ENCODE peak calls at places on chromosomes 11 and 22, in eight cellular contexts. One of them, this sample, is unnamed.
A peak's percentile ranks its signal among the peaks of the same experiment; 100 is the strongest.

GRCh38 chr22:20316844-20317401 is 2.9 kb downstream of the DGCR6L start:
- DNase-seq in mammary epithelial cell: no peak
- DNase-seq in body of pancreas: no peak
- DNase-seq in H1: no peak
- DNase-seq in endodermal cell: peak; percentile 33
- DNase-seq in CD8-positive, alpha-beta T cell: no peak
- DNase-seq in kidney: peak; percentile 42
- DNase-seq in breast epithelium: no peak
- DNase-seq in this sample: no peak

GRCh38 chr11:126304457-126305072 is 705 bp downstream of the DCPS start:
- DNase-seq in mammary epithelial cell: no peak
- DNase-seq in body of pancreas: no peak
- DNase-seq in H1: no peak
- DNase-seq in endodermal cell: no peak
- DNase-seq in CD8-positive, alpha-beta T cell: no peak
- DNase-seq in kidney: no peak
- DNase-seq in breast epithelium: no peak
- DNase-seq in this sample: no peak

GRCh38 chr22:30858976-30859713 is 109.4 kb downstream of the MORC2 start:
- DNase-seq in mammary epithelial cell: no peak
- DNase-seq in body of pancreas: no peak
- DNase-seq in H1: no peak
- DNase-seq in endodermal cell: no peak
- DNase-seq in CD8-positive, alpha-beta T cell: no peak
- DNase-seq in kidney: no peak
- DNase-seq in breast epithelium: no peak
- DNase-seq in this sample: no peak

GRCh38 chr22:44689173-44689572 is 12.8 kb upstream of the PRR5 start:
- DNase-seq in mammary epithelial cell: no peak
- DNase-seq in body of pancreas: no peak
- DNase-seq in H1: no peak
- DNase-seq in endodermal cell: no peak
- DNase-seq in CD8-positive, alpha-beta T cell: no peak
- DNase-seq in kidney: no peak
- DNase-seq in breast epithelium: no peak
- DNase-seq in this sample: no peak

GRCh38 chr11:45665933-45666647 is 668 bp upstream of the CHST1 start:
- DNase-seq in mammary epithelial cell: no peak
- DNase-seq in body of pancreas: no peak
- DNase-seq in H1: no peak
- DNase-seq in endodermal cell: no peak
- DNase-seq in CD8-positive, alpha-beta T cell: no peak
- DNase-seq in kidney: peak; percentile 62
- DNase-seq in breast epithelium: no peak
- DNase-seq in this sample: no peak

GRCh38 chr22:39290724-39291161 is 28.7 kb downstream of the RPL3 start:
- DNase-seq in mammary epithelial cell: peak; percentile 94
- DNase-seq in body of pancreas: peak; percentile 94
- DNase-seq in H1: no peak
- DNase-seq in endodermal cell: peak; percentile 84
- DNase-seq in CD8-positive, alpha-beta T cell: no peak
- DNase-seq in kidney: peak; percentile 94
- DNase-seq in breast epithelium: peak; percentile 84
- DNase-seq in this sample: no peak

GRCh38 chr22:33577862-33578411 is 342.3 kb downstream of the LARGE1 start:
- DNase-seq in mammary epithelial cell: no peak
- DNase-seq in body of pancreas: peak; percentile 62
- DNase-seq in H1: no peak
- DNase-seq in endodermal cell: no peak
- DNase-seq in CD8-positive, alpha-beta T cell: no peak
- DNase-seq in kidney: no peak
- DNase-seq in breast epithelium: no peak
- DNase-seq in this sample: no peak

GRCh38 chr11:104583857-104584256 is 314.4 kb downstream of the CASP12 start:
- DNase-seq in mammary epithelial cell: no peak
- DNase-seq in body of pancreas: no peak
- DNase-seq in H1: no peak
- DNase-seq in endodermal cell: no peak
- DNase-seq in CD8-positive, alpha-beta T cell: no peak
- DNase-seq in kidney: no peak
- DNase-seq in breast epithelium: no peak
- DNase-seq in this sample: no peak

GRCh38 chr11:34443136-34443535 is 4.4 kb downstream of the CAT start:
- DNase-seq in mammary epithelial cell: no peak
- DNase-seq in body of pancreas: no peak
- DNase-seq in H1: no peak
- DNase-seq in endodermal cell: no peak
- DNase-seq in CD8-positive, alpha-beta T cell: no peak
- DNase-seq in kidney: no peak
- DNase-seq in breast epithelium: no peak
- DNase-seq in this sample: no peak

GRCh38 chr11:96207459-96208449 is 135.2 kb downstream of the MAML2 start:
- DNase-seq in mammary epithelial cell: peak; percentile 89
- DNase-seq in body of pancreas: no peak
- DNase-seq in H1: no peak
- DNase-seq in endodermal cell: no peak
- DNase-seq in CD8-positive, alpha-beta T cell: no peak
- DNase-seq in kidney: no peak
- DNase-seq in breast epithelium: no peak
- DNase-seq in this sample: no peak

GRCh38 chr22:39543095-39543494 is 10.5 kb upstream of the RPS19BP1 start:
- DNase-seq in mammary epithelial cell: no peak
- DNase-seq in body of pancreas: no peak
- DNase-seq in H1: no peak
- DNase-seq in endodermal cell: peak; percentile 87
- DNase-seq in CD8-positive, alpha-beta T cell: no peak
- DNase-seq in kidney: no peak
- DNase-seq in breast epithelium: no peak
- DNase-seq in this sample: no peak

GRCh38 chr11:129644326-129644725 is 171.3 kb upstream of the TMEM45B start:
- DNase-seq in mammary epithelial cell: peak; percentile 30
- DNase-seq in body of pancreas: no peak
- DNase-seq in H1: no peak
- DNase-seq in endodermal cell: no peak
- DNase-seq in CD8-positive, alpha-beta T cell: no peak
- DNase-seq in kidney: no peak
- DNase-seq in breast epithelium: no peak
- DNase-seq in this sample: no peak

GRCh38 chr22:30305906-30306628 is 16.8 kb upstream of the CASTOR1 start:
- DNase-seq in mammary epithelial cell: peak; percentile 60
- DNase-seq in body of pancreas: no peak
- DNase-seq in H1: no peak
- DNase-seq in endodermal cell: no peak
- DNase-seq in CD8-positive, alpha-beta T cell: no peak
- DNase-seq in kidney: no peak
- DNase-seq in breast epithelium: no peak
- DNase-seq in this sample: no peak

GRCh38 chr11:74681686-74682651 is 49.3 kb downstream of the CHRDL2 start:
- DNase-seq in mammary epithelial cell: no peak
- DNase-seq in body of pancreas: peak; percentile 81
- DNase-seq in H1: no peak
- DNase-seq in endodermal cell: peak; percentile 37
- DNase-seq in CD8-positive, alpha-beta T cell: no peak
- DNase-seq in kidney: peak; percentile 57
- DNase-seq in breast epithelium: peak; percentile 77
- DNase-seq in this sample: no peak

GRCh38 chr22:39013923-39014722 is at the start of gene APOBEC3C:
- DNase-seq in mammary epithelial cell: peak; percentile 86
- DNase-seq in body of pancreas: peak; percentile 84
- DNase-seq in H1: no peak
- DNase-seq in endodermal cell: peak; percentile 90
- DNase-seq in CD8-positive, alpha-beta T cell: peak; percentile 63
- DNase-seq in kidney: peak; percentile 91
- DNase-seq in breast epithelium: peak; percentile 74
- DNase-seq in this sample: peak; percentile 51

GRCh38 chr11:66747480-66747879 is 18.5 kb upstream of the SPTBN2 start:
- DNase-seq in mammary epithelial cell: no peak
- DNase-seq in body of pancreas: no peak
- DNase-seq in H1: no peak
- DNase-seq in endodermal cell: no peak
- DNase-seq in CD8-positive, alpha-beta T cell: no peak
- DNase-seq in kidney: no peak
- DNase-seq in breast epithelium: no peak
- DNase-seq in this sample: no peak

GRCh38 chr11:2518983-2519340 is 74.2 kb downstream of the KCNQ1 start:
- DNase-seq in mammary epithelial cell: no peak
- DNase-seq in body of pancreas: no peak
- DNase-seq in H1: no peak
- DNase-seq in endodermal cell: peak; percentile 29
- DNase-seq in CD8-positive, alpha-beta T cell: no peak
- DNase-seq in kidney: peak; percentile 59
- DNase-seq in breast epithelium: peak; percentile 9
- DNase-seq in this sample: no peak

GRCh38 chr11:30423886-30424285 is 101.0 kb downstream of the ARL14EP start:
- DNase-seq in mammary epithelial cell: no peak
- DNase-seq in body of pancreas: no peak
- DNase-seq in H1: no peak
- DNase-seq in endodermal cell: no peak
- DNase-seq in CD8-positive, alpha-beta T cell: no peak
- DNase-seq in kidney: peak; percentile 78
- DNase-seq in breast epithelium: no peak
- DNase-seq in this sample: no peak

GRCh38 chr22:19962246-19962908 is 20.8 kb upstream of the TXNRD2 start:
- DNase-seq in mammary epithelial cell: peak; percentile 81
- DNase-seq in body of pancreas: peak; percentile 92
- DNase-seq in H1: peak; percentile 87
- DNase-seq in endodermal cell: peak; percentile 97
- DNase-seq in CD8-positive, alpha-beta T cell: no peak
- DNase-seq in kidney: peak; percentile 95
- DNase-seq in breast epithelium: peak; percentile 82
- DNase-seq in this sample: peak; percentile 56

GRCh38 chr22:22208657-22209056 is 35.9 kb upstream of the VPREB1 start:
- DNase-seq in mammary epithelial cell: no peak
- DNase-seq in body of pancreas: no peak
- DNase-seq in H1: no peak
- DNase-seq in endodermal cell: no peak
- DNase-seq in CD8-positive, alpha-beta T cell: no peak
- DNase-seq in kidney: no peak
- DNase-seq in breast epithelium: no peak
- DNase-seq in this sample: no peak

GRCh38 chr11:86141645-86142569 is 73.0 kb upstream of the PICALM start:
- DNase-seq in mammary epithelial cell: no peak
- DNase-seq in body of pancreas: no peak
- DNase-seq in H1: no peak
- DNase-seq in endodermal cell: no peak
- DNase-seq in CD8-positive, alpha-beta T cell: no peak
- DNase-seq in kidney: no peak
- DNase-seq in breast epithelium: no peak
- DNase-seq in this sample: no peak

GRCh38 chr11:115505165-115505564 is 950 bp upstream of the CADM1 start:
- DNase-seq in mammary epithelial cell: no peak
- DNase-seq in body of pancreas: no peak
- DNase-seq in H1: no peak
- DNase-seq in endodermal cell: no peak
- DNase-seq in CD8-positive, alpha-beta T cell: no peak
- DNase-seq in kidney: peak; percentile 66
- DNase-seq in breast epithelium: no peak
- DNase-seq in this sample: no peak

GRCh38 chr22:18023509-18024275 is 669 bp downstream of the MICAL3 start:
- DNase-seq in mammary epithelial cell: peak; percentile 86
- DNase-seq in body of pancreas: peak; percentile 82
- DNase-seq in H1: peak; percentile 53
- DNase-seq in endodermal cell: peak; percentile 89
- DNase-seq in CD8-positive, alpha-beta T cell: no peak
- DNase-seq in kidney: peak; percentile 91
- DNase-seq in breast epithelium: peak; percentile 69
- DNase-seq in this sample: peak; percentile 46

GRCh38 chr22:49788492-49788891 is 39.2 kb downstream of the BRD1 start:
- DNase-seq in mammary epithelial cell: no peak
- DNase-seq in body of pancreas: peak; percentile 51
- DNase-seq in H1: no peak
- DNase-seq in endodermal cell: no peak
- DNase-seq in CD8-positive, alpha-beta T cell: no peak
- DNase-seq in kidney: peak; percentile 93
- DNase-seq in breast epithelium: peak; percentile 28
- DNase-seq in this sample: no peak

GRCh38 chr11:96486890-96487633 is 97.2 kb downstream of the JRKL start:
- DNase-seq in mammary epithelial cell: peak; percentile 18
- DNase-seq in body of pancreas: peak; percentile 64
- DNase-seq in H1: no peak
- DNase-seq in endodermal cell: peak; percentile 72
- DNase-seq in CD8-positive, alpha-beta T cell: no peak
- DNase-seq in kidney: no peak
- DNase-seq in breast epithelium: no peak
- DNase-seq in this sample: no peak

DNA sequence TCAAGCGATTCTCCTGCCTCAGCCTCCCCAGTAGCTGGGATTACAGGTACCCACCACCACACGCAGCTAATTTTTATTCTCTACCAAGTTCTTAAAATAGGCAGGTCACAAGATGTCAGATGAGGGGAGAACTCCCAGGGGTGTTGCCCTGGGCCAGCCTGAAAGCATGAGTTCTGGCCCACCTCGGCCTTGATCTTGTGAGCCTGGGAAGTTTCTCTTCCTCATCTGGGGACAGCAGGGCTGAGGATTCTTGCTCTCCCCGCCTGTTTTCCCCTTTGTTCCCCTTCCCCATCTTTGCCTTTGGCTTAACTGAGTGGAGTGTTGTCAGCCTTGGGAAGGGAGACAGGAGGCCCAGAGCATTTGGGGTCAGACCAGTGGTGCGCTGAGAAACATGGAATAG is 3.5 kb downstream of the PDXP start:
- DNase-seq in mammary epithelial cell: no peak
- DNase-seq in body of pancreas: no peak
- DNase-seq in H1: no peak
- DNase-seq in endodermal cell: no peak
- DNase-seq in CD8-positive, alpha-beta T cell: no peak
- DNase-seq in kidney: no peak
- DNase-seq in breast epithelium: no peak
- DNase-seq in this sample: no peak
- H3K4me1 ChIP-seq in mammary epithelial cell: peaks cover 21% of the 10 kb centered on the region
- H3K4me1 ChIP-seq in body of pancreas: peaks cover 31% of the 10 kb centered on the region
- H3K4me1 ChIP-seq in H1: peaks cover 21% of the 10 kb centered on the region
- H3K4me1 ChIP-seq in endodermal cell: peaks cover 6% of the 10 kb centered on the region
- H3K4me1 ChIP-seq in CD8-positive, alpha-beta T cell: peaks cover 33% of the 10 kb centered on the region
- H3K4me1 ChIP-seq in kidney: peaks cover 9% of the 10 kb centered on the region
- H3K4me1 ChIP-seq in breast epithelium: peaks cover 17% of the 10 kb centered on the region
- H3K4me1 ChIP-seq in this sample: peaks cover 23% of the 10 kb centered on the region

GRCh38 chr11:10752486-10752885 is 1.4 kb downstream of the CTR9 start:
- DNase-seq in mammary epithelial cell: no peak
- DNase-seq in body of pancreas: no peak
- DNase-seq in H1: no peak
- DNase-seq in endodermal cell: no peak
- DNase-seq in CD8-positive, alpha-beta T cell: no peak
- DNase-seq in kidney: no peak
- DNase-seq in breast epithelium: no peak
- DNase-seq in this sample: no peak
- H3K4me3 ChIP-seq in mammary epithelial cell: peak overlapping the region; percentile 90
- H3K4me3 ChIP-seq in body of pancreas: peak overlapping the region; percentile 78
- H3K4me3 ChIP-seq in H1: no peak overlapping the region
- H3K4me3 ChIP-seq in endodermal cell: peak overlapping the region; percentile 94
- H3K4me3 ChIP-seq in CD8-positive, alpha-beta T cell: peak overlapping the region; percentile 98
- H3K4me3 ChIP-seq in kidney: peak overlapping the region; percentile 98
- H3K4me3 ChIP-seq in breast epithelium: peak overlapping the region; percentile 89
- H3K4me3 ChIP-seq in this sample: peak overlapping the region; percentile 79

GRCh38 chr22:24978308-24978707 is 25.8 kb downstream of the KIAA1671 start:
- DNase-seq in mammary epithelial cell: no peak
- DNase-seq in body of pancreas: no peak
- DNase-seq in H1: no peak
- DNase-seq in endodermal cell: no peak
- DNase-seq in CD8-positive, alpha-beta T cell: no peak
- DNase-seq in kidney: no peak
- DNase-seq in breast epithelium: no peak
- DNase-seq in this sample: no peak
- H3K27ac ChIP-seq in mammary epithelial cell: peak overlapping the region; percentile 89
- H3K27ac ChIP-seq in body of pancreas: peak overlapping the region; percentile 77
- H3K27ac ChIP-seq in H1: no peak overlapping the region
- H3K27ac ChIP-seq in endodermal cell: no peak overlapping the region
- H3K27ac ChIP-seq in CD8-positive, alpha-beta T cell: no peak overlapping the region
- H3K27ac ChIP-seq in kidney: no peak overlapping the region
- H3K27ac ChIP-seq in breast epithelium: peak overlapping the region; percentile 86
- H3K27ac ChIP-seq in this sample: no peak overlapping the region

GRCh38 chr11:933002-933820 is 7.5 kb downstream of the AP2A2 start:
- DNase-seq in mammary epithelial cell: no peak
- DNase-seq in body of pancreas: no peak
- DNase-seq in H1: no peak
- DNase-seq in endodermal cell: no peak
- DNase-seq in CD8-positive, alpha-beta T cell: no peak
- DNase-seq in kidney: peak; percentile 35
- DNase-seq in breast epithelium: no peak
- DNase-seq in this sample: no peak
- H3K4me1 ChIP-seq in mammary epithelial cell: peaks cover 3% of the 10 kb centered on the region
- H3K4me1 ChIP-seq in body of pancreas: peaks cover 35% of the 10 kb centered on the region
- H3K4me1 ChIP-seq in H1: peaks cover 16% of the 10 kb centered on the region
- H3K4me1 ChIP-seq in endodermal cell: peaks cover 7% of the 10 kb centered on the region
- H3K4me1 ChIP-seq in CD8-positive, alpha-beta T cell: peaks cover 59% of the 10 kb centered on the region
- H3K4me1 ChIP-seq in kidney: peaks cover 61% of the 10 kb centered on the region
- H3K4me1 ChIP-seq in breast epithelium: peaks cover 4% of the 10 kb centered on the region
- H3K4me1 ChIP-seq in this sample: peaks cover 5% of the 10 kb centered on the region

This sample was measured in naive thymus-derived CD4-positive, alpha-beta T cell.